ENCODE peak calls at places on chromosomes 16 and 17, in nine cellular contexts. I is lung, F is cardiac fibroblast, H is body of pancreas, C is AG04449, N is GM12864, S is AG10803, J is PC-9, Y is MM.1S. R is an unnamed sample.

GRCh38 chr17:81494984-81495383 is 17.6 kb downstream of the ACTG1 start:
- DNase-seq in N (no peak), J (no peak), I (no peak), F (no peak), Y (no peak), S (no peak), C (no peak), H (peak; percentile 43), R (no peak)

GRCh38 chr16:79920685-79921084 is 320.1 kb upstream of the MAF start:
- DNase-seq in H (no peak), N (no peak), I (no peak), Y (no peak), C (no peak), J (no peak), S (no peak), F (no peak), R (no peak)

GRCh38 chr16:768428-768827 is 7.9 kb downstream of the MSLN start:
- DNase-seq in Y (no peak), N (no peak), C (no peak), J (no peak), I (no peak), S (no peak), H (no peak), F (no peak), R (no peak)

GRCh38 chr17:15232517-15232915 is 32.6 kb downstream of the PMP22 start:
- DNase-seq in F (peak; percentile 8), Y (no peak), S (no peak), I (no peak), N (no peak), C (no peak), H (no peak), J (no peak), R (no peak)

GRCh38 chr17:1542316-1542715 is 20.3 kb downstream of the PITPNA start:
- DNase-seq in H (no peak), Y (no peak), N (no peak), J (no peak), C (no peak), I (no peak), S (no peak), F (no peak), R (no peak)

GRCh38 chr16:78522327-78522726 is 422.9 kb downstream of the WWOX start:
- DNase-seq in C (no peak), H (no peak), Y (no peak), I (no peak), J (no peak), F (no peak), N (no peak), S (no peak), R (no peak)

GRCh38 chr16:55250641-55251550 is 73.1 kb upstream of the IRX6 start:
- DNase-seq in N (no peak), I (peak; percentile 27), C (no peak), H (no peak), J (no peak), S (peak; percentile 74), Y (no peak), F (no peak), R (no peak)

GRCh38 chr17:2965621-2966275 is 97.7 kb downstream of the OR1D5 start:
- DNase-seq in F (peak; percentile 50), C (no peak), I (no peak), N (no peak), J (peak; percentile 89), S (peak; percentile 26), Y (no peak), H (no peak), R (no peak)

GRCh38 chr16:31455601-31456314 is 3.5 kb upstream of the ARMC5 start:
- DNase-seq in J (no peak), I (no peak), Y (no peak), C (no peak), N (no peak), H (no peak), S (peak; percentile 9), F (no peak), R (no peak)

GRCh38 chr17:65553009-65553645 is 8.3 kb downstream of the AXIN2 start:
- DNase-seq in I (no peak), F (peak; percentile 63), H (no peak), Y (no peak), C (peak; percentile 55), N (no peak), S (peak; percentile 96), J (no peak), R (no peak)

GRCh38 chr17:59152925-59153324 is 2.1 kb downstream of the SKA2 start:
- DNase-seq in F (peak; percentile 12), Y (no peak), S (no peak), J (no peak), I (no peak), H (no peak), N (no peak), C (no peak), R (no peak)

GRCh38 chr17:76747716-76748360 is 9.9 kb downstream of the MFSD11 start:
- DNase-seq in C (no peak), S (no peak), I (no peak), N (no peak), J (no peak), Y (no peak), H (no peak), F (no peak), R (no peak)

GRCh38 chr16:47142469-47143328 is 1.0 kb downstream of the NETO2 start:
- DNase-seq in N (no peak), C (no peak), J (no peak), H (peak; percentile 18), I (no peak), F (peak; percentile 62), S (peak; percentile 14), Y (peak; percentile 18), R (no peak)

GRCh38 chr17:79836952-79837887 is 2.0 kb downstream of the CBX4 start:
- DNase-seq in C (no peak), Y (peak; percentile 59), H (peak; percentile 95), N (peak; percentile 49), I (peak; percentile 92), S (peak; percentile 65), J (peak; percentile 85), F (peak; percentile 73), R (no peak)

GRCh38 chr17:62692721-62693431 is 65.4 kb downstream of the MRC2 start:
- DNase-seq in H (no peak), I (no peak), J (no peak), S (peak; percentile 30), Y (no peak), F (peak; percentile 38), C (no peak), N (no peak), R (no peak)

GRCh38 chr16:9047689-9048301 is 43.6 kb upstream of the HAPSTR1 start:
- DNase-seq in J (peak; percentile 91), Y (peak; percentile 69), S (peak; percentile 100), C (peak; percentile 96), F (peak; percentile 100), I (peak; percentile 83), N (no peak), H (peak; percentile 83), R (peak; percentile 90)

GRCh38 chr16:85608887-85609286 is 4.2 kb upstream of the GSE1 start:
- DNase-seq in J (no peak), F (no peak), Y (no peak), H (no peak), N (no peak), I (no peak), S (no peak), C (no peak), R (no peak)

GRCh38 chr17:21355586-21355985 is 20.6 kb upstream of the KCNJ12 start:
- DNase-seq in H (no peak), J (no peak), I (no peak), S (no peak), F (no peak), N (no peak), Y (no peak), C (no peak), R (no peak)

GRCh38 chr16:48013476-48013875 is 142.3 kb downstream of the ABCC12 start:
- DNase-seq in Y (no peak), I (no peak), J (peak; percentile 56), C (no peak), H (no peak), N (no peak), F (peak; percentile 10), S (no peak), R (no peak)

GRCh38 chr16:57660715-57661463 is 7.2 kb upstream of the ADGRG3 start:
- DNase-seq in H (no peak), Y (no peak), N (no peak), I (no peak), S (no peak), J (no peak), F (no peak), C (no peak), R (no peak)

GRCh38 chr17:78137392-78138203 is 7.0 kb downstream of the TMC8 start:
- DNase-seq in C (no peak), Y (peak; percentile 30), F (no peak), I (peak; percentile 35), H (no peak), N (no peak), J (peak; percentile 65), S (no peak), R (no peak)

GRCh38 chr16:88373211-88373610 is 9.5 kb upstream of the ZNF469 start:
- DNase-seq in Y (no peak), S (no peak), N (no peak), J (no peak), F (no peak), I (no peak), H (peak; percentile 1), C (no peak), R (no peak)

GRCh38 chr16:2428051-2428786 is 1.0 kb upstream of the CCNF start:
- DNase-seq in S (no peak), J (no peak), I (peak; percentile 32), F (peak; percentile 31), C (no peak), H (peak; percentile 58), N (peak; percentile 5), Y (peak; percentile 52), R (no peak)
- TF ChIP-seq CTCF in S (peak; percentile 31), J (peak; percentile 49), I (no peak), F (peak; percentile 45), C (peak; percentile 41), H (no peak), N (peak; percentile 30), Y (peak; percentile 40), R (no peak)

DNA sequence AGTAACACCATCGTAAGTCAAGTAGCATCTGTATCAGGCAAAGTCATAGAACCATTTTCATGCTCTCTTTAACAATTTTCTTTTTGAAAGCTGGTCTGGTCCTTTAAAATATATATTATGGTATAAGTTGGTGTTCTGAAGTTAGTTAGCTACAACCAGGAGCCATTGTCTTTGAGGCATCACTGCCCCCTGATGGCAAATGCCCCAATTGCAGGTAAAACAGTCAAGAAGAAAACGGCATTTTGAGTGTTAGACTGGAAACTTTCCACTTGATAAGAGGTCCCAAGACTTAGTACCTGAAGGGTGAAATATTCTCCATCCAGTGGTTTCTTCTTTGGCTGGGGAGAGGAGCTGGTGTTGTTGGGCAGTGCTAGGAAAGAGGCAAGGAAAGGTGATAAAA is 14.1 kb downstream of the TP53 start:
- DNase-seq in C (no peak), I (no peak), J (no peak), S (no peak), N (no peak), F (peak; percentile 37), Y (peak; percentile 41), H (peak; percentile 49), R (no peak)
- TF ChIP-seq CTCF in C (peak; percentile 6), I (no peak), J (peak; percentile 59), S (peak; percentile 49), N (peak; percentile 53), F (peak; percentile 43), Y (peak; percentile 57), H (no peak), R (peak; percentile 25)

GRCh38 chr16:77376358-77376757 is 58.5 kb downstream of the ADAMTS18 start:
- DNase-seq in J (no peak), N (no peak), H (no peak), C (no peak), S (no peak), Y (no peak), F (no peak), I (no peak), R (no peak)
- TF ChIP-seq CTCF in J (peak; percentile 35), N (peak; percentile 72), H (no peak), C (peak; percentile 15), S (peak; percentile 49), Y (peak; percentile 30), F (peak; percentile 7), I (no peak), R (no peak)

GRCh38 chr17:42980766-42981397 is 517 bp downstream of the RUNDC1 start:
- DNase-seq in J (no peak), I (peak; percentile 48), N (no peak), F (peak; percentile 59), C (no peak), H (peak; percentile 68), Y (peak; percentile 79), S (peak; percentile 34), R (no peak)
- TF ChIP-seq CTCF in J (no peak), I (no peak), N (peak; percentile 31), F (no peak), C (no peak), H (no peak), Y (peak; percentile 30), S (no peak), R (no peak)

R was measured in thoracic aorta.